ENCODE peak calls at places on chromosomes 6 and 20, in four cellular contexts. One of them, this sample, is unnamed.

GRCh38 chr6:148379966-148380653 is 37.5 kb downstream of the SASH1 start:
- DNase-seq in heart left ventricle: no peak
- DNase-seq in cardiac muscle cell: no peak
- DNase-seq in heart right ventricle: no peak
- DNase-seq in this sample: no peak

GRCh38 chr6:19327246-19327645 is 509.9 kb upstream of the ID4 start:
- DNase-seq in heart right ventricle: no peak
- DNase-seq in cardiac muscle cell: no peak
- DNase-seq in heart left ventricle: no peak
- DNase-seq in this sample: no peak

GRCh38 chr20:24370249-24370648 is 99.2 kb upstream of the SYNDIG1 start:
- DNase-seq in cardiac muscle cell: no peak
- DNase-seq in heart right ventricle: no peak
- DNase-seq in heart left ventricle: no peak
- DNase-seq in this sample: no peak

GRCh38 chr6:22099241-22099640 is 197.6 kb downstream of the PRL start:
- DNase-seq in heart right ventricle: no peak
- DNase-seq in heart left ventricle: no peak
- DNase-seq in cardiac muscle cell: no peak
- DNase-seq in this sample: no peak

GRCh38 chr20:38321959-38322598 is 18.1 kb downstream of the BPI start:
- DNase-seq in heart right ventricle: peak; percentile 44
- DNase-seq in cardiac muscle cell: peak; percentile 70
- DNase-seq in heart left ventricle: peak; percentile 30
- DNase-seq in this sample: no peak

GRCh38 chr6:150720774-150721233 is 121.1 kb downstream of the PLEKHG1 start:
- DNase-seq in heart right ventricle: no peak
- DNase-seq in cardiac muscle cell: no peak
- DNase-seq in heart left ventricle: no peak
- DNase-seq in this sample: peak; percentile 68

GRCh38 chr6:114216789-114217467 is 125.9 kb downstream of the HS3ST5 start:
- DNase-seq in heart right ventricle: no peak
- DNase-seq in heart left ventricle: no peak
- DNase-seq in cardiac muscle cell: no peak
- DNase-seq in this sample: no peak

GRCh38 chr20:57440678-57441509 is 49.7 kb downstream of the RBM38 start:
- DNase-seq in heart right ventricle: peak; percentile 85
- DNase-seq in heart left ventricle: peak; percentile 85
- DNase-seq in cardiac muscle cell: peak; percentile 96
- DNase-seq in this sample: no peak

GRCh38 chr6:148557796-148558457 is 188.9 kb upstream of the UST start:
- DNase-seq in heart right ventricle: no peak
- DNase-seq in heart left ventricle: no peak
- DNase-seq in cardiac muscle cell: no peak
- DNase-seq in this sample: no peak

GRCh38 chr6:144898052-144898689 is 613.0 kb downstream of the UTRN start:
- DNase-seq in heart right ventricle: no peak
- DNase-seq in cardiac muscle cell: no peak
- DNase-seq in heart left ventricle: no peak
- DNase-seq in this sample: peak; percentile 21

GRCh38 chr20:14497004-14497403 is 159.6 kb upstream of the FLRT3 start:
- DNase-seq in cardiac muscle cell: no peak
- DNase-seq in heart right ventricle: no peak
- DNase-seq in heart left ventricle: no peak
- DNase-seq in this sample: no peak

GRCh38 chr6:125918230-125918629 is 38.3 kb upstream of the HINT3 start:
- DNase-seq in heart left ventricle: no peak
- DNase-seq in cardiac muscle cell: no peak
- DNase-seq in heart right ventricle: peak; percentile 8
- DNase-seq in this sample: no peak

GRCh38 chr6:125923371-125923877 is 33.1 kb upstream of the HINT3 start:
- DNase-seq in cardiac muscle cell: no peak
- DNase-seq in heart left ventricle: no peak
- DNase-seq in heart right ventricle: no peak
- DNase-seq in this sample: no peak

GRCh38 chr6:125922322-125922860 is 34.2 kb upstream of the HINT3 start:
- DNase-seq in cardiac muscle cell: no peak
- DNase-seq in heart right ventricle: no peak
- DNase-seq in heart left ventricle: no peak
- DNase-seq in this sample: no peak

GRCh38 chr6:125919618-125920017 is 37.0 kb upstream of the HINT3 start:
- DNase-seq in heart right ventricle: no peak
- DNase-seq in heart left ventricle: no peak
- DNase-seq in cardiac muscle cell: no peak
- DNase-seq in this sample: no peak

GRCh38 chr6:125918681-125919566 is 37.6 kb upstream of the HINT3 start:
- DNase-seq in heart right ventricle: peak; percentile 30
- DNase-seq in cardiac muscle cell: no peak
- DNase-seq in heart left ventricle: peak; percentile 23
- DNase-seq in this sample: no peak
- H3K4me3 ChIP-seq in heart right ventricle: peak overlapping the region; percentile 30
- H3K4me3 ChIP-seq in cardiac muscle cell: no peak overlapping the region
- H3K4me3 ChIP-seq in heart left ventricle: peak overlapping the region; percentile 51
- H3K4me3 ChIP-seq in this sample: peak overlapping the region; percentile 29

GRCh38 chr6:168721571-168721970 is 280.6 kb downstream of the SMOC2 start:
- DNase-seq in heart left ventricle: no peak
- DNase-seq in cardiac muscle cell: no peak
- DNase-seq in heart right ventricle: no peak
- DNase-seq in this sample: no peak

GRCh38 chr6:168716581-168716980 is 275.6 kb downstream of the SMOC2 start:
- DNase-seq in heart right ventricle: no peak
- DNase-seq in cardiac muscle cell: no peak
- DNase-seq in heart left ventricle: no peak
- DNase-seq in this sample: no peak

GRCh38 chr6:168719901-168720300 is 278.9 kb downstream of the SMOC2 start:
- DNase-seq in cardiac muscle cell: no peak
- DNase-seq in heart right ventricle: no peak
- DNase-seq in heart left ventricle: no peak
- DNase-seq in this sample: no peak

GRCh38 chr6:168717491-168717890 is 276.5 kb downstream of the SMOC2 start:
- DNase-seq in cardiac muscle cell: no peak
- DNase-seq in heart right ventricle: no peak
- DNase-seq in heart left ventricle: no peak
- DNase-seq in this sample: no peak

GRCh38 chr6:168718821-168719475 is 278.0 kb downstream of the SMOC2 start:
- DNase-seq in cardiac muscle cell: no peak
- DNase-seq in heart right ventricle: no peak
- DNase-seq in heart left ventricle: no peak
- DNase-seq in this sample: no peak
- H3K9me3 ChIP-seq in cardiac muscle cell: no peaks in the 10 kb centered on the region
- H3K9me3 ChIP-seq in heart right ventricle: no peaks in the 10 kb centered on the region
- H3K9me3 ChIP-seq in heart left ventricle: no peaks in the 10 kb centered on the region
- H3K9me3 ChIP-seq in this sample: peaks cover 13% of the 10 kb centered on the region

DNA sequence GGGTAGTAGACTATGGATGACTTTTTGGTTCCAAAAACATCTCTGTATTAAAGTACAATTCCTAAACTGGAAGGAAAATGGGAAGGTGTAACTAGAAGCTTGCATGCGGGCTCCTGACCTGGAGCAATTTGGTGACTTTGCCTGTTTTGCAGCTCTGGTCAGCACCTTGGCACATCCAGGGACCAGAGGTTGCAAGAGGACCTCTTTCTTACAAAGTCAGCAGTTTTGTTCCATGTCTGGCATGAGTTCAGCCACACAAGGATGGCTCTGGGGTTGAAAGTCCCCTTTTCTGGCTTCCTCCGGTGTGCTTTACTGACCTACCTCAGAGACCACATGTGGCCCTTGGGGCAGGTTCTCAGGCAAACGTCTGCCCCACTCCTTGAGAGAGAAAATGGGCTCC is 22.7 kb upstream of the CD93 start:
- DNase-seq in heart right ventricle: no peak
- DNase-seq in heart left ventricle: no peak
- DNase-seq in cardiac muscle cell: no peak
- DNase-seq in this sample: no peak
- H3K27ac ChIP-seq in heart right ventricle: no peak overlapping the region
- H3K27ac ChIP-seq in heart left ventricle: no peak overlapping the region
- H3K27ac ChIP-seq in cardiac muscle cell: no peak overlapping the region
- H3K27ac ChIP-seq in this sample: no peak overlapping the region

GRCh38 chr20:41076776-41077175 is 48.2 kb downstream of the TOP1 start:
- DNase-seq in heart right ventricle: no peak
- DNase-seq in cardiac muscle cell: no peak
- DNase-seq in heart left ventricle: no peak
- DNase-seq in this sample: no peak

GRCh38 chr20:41072919-41073318 is 44.3 kb downstream of the TOP1 start:
- DNase-seq in cardiac muscle cell: no peak
- DNase-seq in heart left ventricle: no peak
- DNase-seq in heart right ventricle: no peak
- DNase-seq in this sample: no peak

GRCh38 chr20:41074441-41074840 is 45.8 kb downstream of the TOP1 start:
- DNase-seq in heart right ventricle: no peak
- DNase-seq in cardiac muscle cell: no peak
- DNase-seq in heart left ventricle: no peak
- DNase-seq in this sample: no peak

DNA sequence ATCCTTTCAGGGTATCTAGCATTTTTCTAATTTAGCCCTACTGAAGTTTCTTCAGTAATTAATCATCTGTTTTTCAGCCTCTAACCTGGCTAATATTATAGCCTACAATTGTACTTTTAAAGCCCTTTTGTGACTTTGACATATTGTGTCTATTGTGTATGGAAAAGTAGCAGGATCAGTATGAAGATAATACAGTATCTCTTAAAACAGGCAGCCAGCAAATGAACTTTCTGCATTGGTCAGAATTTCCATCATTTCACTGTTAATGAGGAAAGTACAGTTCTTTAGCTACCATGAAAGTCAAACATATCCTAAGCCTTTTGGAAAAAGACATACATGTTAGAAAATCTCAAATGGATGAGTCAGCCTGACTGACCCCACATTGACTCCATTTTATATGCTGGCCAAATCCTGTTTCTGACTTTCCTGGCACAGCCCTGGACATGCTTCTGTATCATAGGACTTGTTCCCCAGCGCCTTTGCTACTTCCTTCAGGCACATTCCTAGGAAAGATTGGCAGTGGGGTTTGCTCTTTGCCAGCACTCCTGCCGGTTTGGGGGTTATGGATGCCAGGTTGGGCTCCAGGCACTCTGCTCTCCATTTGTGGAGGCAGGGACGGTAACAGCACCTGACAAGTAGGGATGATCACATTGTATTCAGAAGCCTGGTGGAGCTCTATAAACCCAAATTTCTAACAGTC is 43.6 kb downstream of the TOP1 start:
- DNase-seq in heart left ventricle: peak; percentile 9
- DNase-seq in heart right ventricle: peak; percentile 18
- DNase-seq in cardiac muscle cell: no peak
- DNase-seq in this sample: no peak
- H3K4me3 ChIP-seq in heart left ventricle: no peak overlapping the region
- H3K4me3 ChIP-seq in heart right ventricle: no peak overlapping the region
- H3K4me3 ChIP-seq in cardiac muscle cell: no peak overlapping the region
- H3K4me3 ChIP-seq in this sample: no peak overlapping the region

DNA sequence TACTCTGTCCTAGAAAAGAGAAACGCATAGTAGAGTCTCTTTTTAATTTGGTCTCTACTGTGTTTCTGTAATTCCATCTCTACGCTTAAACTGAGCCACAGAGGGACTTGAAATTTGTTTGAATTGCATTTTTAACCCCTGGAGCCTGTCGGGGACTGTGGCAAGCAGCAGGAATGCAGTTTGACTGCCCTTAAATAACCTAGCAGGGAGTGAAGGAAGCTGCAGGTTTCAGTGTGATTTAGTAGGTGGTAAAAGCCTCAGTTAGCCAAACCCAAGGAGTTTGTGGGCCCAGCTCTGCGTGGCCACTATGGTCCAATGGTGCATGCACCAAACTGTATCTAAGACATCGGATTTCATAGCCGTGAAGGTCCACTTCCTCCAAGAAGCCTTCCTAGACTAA is 70.3 kb upstream of the MC3R start:
- DNase-seq in heart right ventricle: no peak
- DNase-seq in cardiac muscle cell: no peak
- DNase-seq in heart left ventricle: no peak
- DNase-seq in this sample: no peak
- H3K9me3 ChIP-seq in heart right ventricle: no peaks in the 10 kb centered on the region
- H3K9me3 ChIP-seq in cardiac muscle cell: no peaks in the 10 kb centered on the region
- H3K9me3 ChIP-seq in heart left ventricle: no peaks in the 10 kb centered on the region
- H3K9me3 ChIP-seq in this sample: no peaks in the 10 kb centered on the region

DNA sequence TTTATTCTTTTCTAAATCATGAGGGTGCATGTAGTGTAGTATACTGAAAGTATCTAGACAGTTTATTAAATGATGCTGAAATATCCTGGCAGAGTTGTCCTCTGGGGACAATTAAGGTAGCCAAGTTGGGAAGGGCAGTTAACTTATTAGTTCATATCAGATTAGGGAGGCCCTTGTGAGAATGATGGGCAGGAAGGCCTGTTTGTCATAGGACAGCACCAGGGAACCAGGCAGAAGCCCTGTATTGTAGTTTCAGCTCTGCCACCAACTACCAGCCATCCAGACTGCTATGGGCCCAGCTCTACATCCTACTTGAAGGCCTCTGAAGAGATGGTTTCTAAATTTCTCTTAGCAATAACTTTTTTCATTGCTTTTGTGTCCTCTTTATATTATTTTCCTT is 4.0 kb downstream of the MYLIP start:
- DNase-seq in heart right ventricle: no peak
- DNase-seq in heart left ventricle: no peak
- DNase-seq in cardiac muscle cell: no peak
- DNase-seq in this sample: no peak
- H3K27ac ChIP-seq in heart right ventricle: no peak overlapping the region
- H3K27ac ChIP-seq in heart left ventricle: peak overlapping the region; percentile 37
- H3K27ac ChIP-seq in cardiac muscle cell: no peak overlapping the region
- H3K27ac ChIP-seq in this sample: no peak overlapping the region

GRCh38 chr6:52595000-52595795 is 18.3 kb upstream of the TRAM2 start:
- DNase-seq in heart left ventricle: peak; percentile 37
- DNase-seq in heart right ventricle: peak; percentile 32
- DNase-seq in cardiac muscle cell: no peak
- DNase-seq in this sample: no peak
- H3K4me3 ChIP-seq in heart left ventricle: peak overlapping the region; percentile 4
- H3K4me3 ChIP-seq in heart right ventricle: no peak overlapping the region
- H3K4me3 ChIP-seq in cardiac muscle cell: no peak overlapping the region
- H3K4me3 ChIP-seq in this sample: no peak overlapping the region

DNA sequence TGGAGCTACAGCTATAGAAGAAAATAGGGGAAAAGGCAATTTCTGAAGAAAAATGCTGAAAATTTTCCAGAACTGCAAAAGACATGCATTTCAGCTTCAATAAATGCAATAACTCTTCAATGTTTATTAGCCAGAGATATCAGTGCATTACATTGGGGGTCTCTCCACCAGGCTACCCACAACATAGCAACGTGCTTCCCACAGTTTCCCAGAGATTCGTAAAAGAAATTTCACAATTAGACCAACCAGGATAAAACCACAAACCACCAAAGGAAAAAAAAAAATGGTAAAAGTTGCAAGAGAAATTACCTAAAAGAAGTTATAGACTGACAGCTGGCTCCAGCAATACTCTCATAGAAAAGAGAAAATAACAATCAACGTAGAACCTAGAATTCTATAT is 16.0 kb downstream of the LY86 start:
- DNase-seq in cardiac muscle cell: no peak
- DNase-seq in heart left ventricle: no peak
- DNase-seq in heart right ventricle: no peak
- DNase-seq in this sample: no peak
- H3K9me3 ChIP-seq in cardiac muscle cell: no peaks in the 10 kb centered on the region
- H3K9me3 ChIP-seq in heart left ventricle: no peaks in the 10 kb centered on the region
- H3K9me3 ChIP-seq in heart right ventricle: peaks cover 13% of the 10 kb centered on the region
- H3K9me3 ChIP-seq in this sample: no peaks in the 10 kb centered on the region

DNA sequence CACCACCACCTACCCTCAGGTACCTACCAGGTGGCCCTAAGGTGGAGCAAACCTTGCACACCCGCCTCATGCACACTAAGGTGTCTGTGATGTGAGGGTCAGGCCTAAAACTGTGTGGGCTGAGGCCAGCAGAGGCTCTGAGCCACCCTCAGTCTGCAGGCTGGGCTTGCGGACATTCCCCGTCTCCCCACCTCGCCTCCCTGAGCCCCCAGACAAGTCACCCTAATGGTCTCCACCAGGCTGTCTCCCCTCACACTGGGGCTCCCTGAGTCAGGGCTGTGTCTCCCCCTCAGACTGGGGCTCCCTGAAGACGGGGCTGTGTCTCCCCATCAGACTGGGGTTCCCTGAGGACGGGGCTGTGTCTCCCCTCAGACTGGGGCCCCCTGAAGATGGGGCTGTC is 12.5 kb downstream of the PRPH2 start:
- DNase-seq in heart right ventricle: no peak
- DNase-seq in heart left ventricle: no peak
- DNase-seq in cardiac muscle cell: no peak
- DNase-seq in this sample: no peak
- H3K27ac ChIP-seq in heart right ventricle: no peak overlapping the region
- H3K27ac ChIP-seq in heart left ventricle: no peak overlapping the region
- H3K27ac ChIP-seq in cardiac muscle cell: peak overlapping the region; percentile 99
- H3K27ac ChIP-seq in this sample: no peak overlapping the region